ENCODE peak calls at places on chromosomes 11 and 22, in six cellular contexts. N is psoas muscle, X is mammary epithelial cell, E is mesenchymal stem cell, O is neuronal stem cell, T is tibial nerve. W is an unnamed sample. For H3K4me1, the result is how much of the 10 kb centered on the place peaks cover.

GRCh38 chr11:83599066-83599465 is 312.9 kb upstream of the CCDC90B start:
- DNase-seq in N (no peak), X (no peak), E (no peak), O (no peak), T (no peak), W (no peak)

GRCh38 chr22:31253949-31254348 is 38.3 kb downstream of the PIK3IP1 start:
- DNase-seq in N (peak), X (peak), E (no peak), O (no peak), T (no peak), W (no peak)

GRCh38 chr22:25346859-25347751 is 127.7 kb downstream of the CRYBB2 start:
- DNase-seq in N (no peak), X (no peak), E (no peak), O (no peak), T (no peak), W (no peak)

GRCh38 chr11:112265659-112266409 is 5.2 kb upstream of the PLET1 start:
- DNase-seq in N (no peak), X (peak), E (peak), O (no peak), T (no peak), W (no peak)

GRCh38 chr11:45560153-45560934 is 105.1 kb downstream of the CHST1 start:
- DNase-seq in N (peak), X (no peak), E (no peak), O (no peak), T (no peak), W (no peak)

GRCh38 chr11:29162490-29162889 is 854.3 kb downstream of the KCNA4 start:
- DNase-seq in N (no peak), X (no peak), E (no peak), O (no peak), T (no peak), W (no peak)

GRCh38 chr11:3942160-3942955 is 86.9 kb downstream of the STIM1 start:
- DNase-seq in N (no peak), X (no peak), E (no peak), O (no peak), T (no peak), W (no peak)

GRCh38 chr11:132576706-132577105 is 955.6 kb downstream of the OPCML start:
- DNase-seq in N (no peak), X (peak), E (peak), O (no peak), T (no peak), W (no peak)

GRCh38 chr22:47757741-47758140 is 995.3 kb downstream of the TBC1D22A start:
- DNase-seq in N (no peak), X (no peak), E (no peak), O (no peak), T (no peak), W (no peak)

GRCh38 chr11:36402568-36403181 is 106.6 kb downstream of the PRR5L start:
- DNase-seq in N (no peak), X (no peak), E (no peak), O (no peak), T (no peak), W (no peak)

GRCh38 chr22:26273011-26273675 is 103.9 kb downstream of the SEZ6L start:
- DNase-seq in N (no peak), X (no peak), E (no peak), O (no peak), T (no peak), W (no peak)

GRCh38 chr11:132999519-132999918 is 532.8 kb downstream of the OPCML start:
- DNase-seq in N (no peak), X (no peak), E (no peak), O (no peak), T (no peak), W (no peak)

GRCh38 chr22:27754247-27754887 is 47.2 kb downstream of the MN1 start:
- DNase-seq in N (no peak), X (peak), E (no peak), O (no peak), T (no peak), W (peak)

GRCh38 chr11:114152162-114152561 is 92.7 kb downstream of the ZBTB16 start:
- DNase-seq in N (no peak), X (no peak), E (no peak), O (no peak), T (no peak), W (no peak)

GRCh38 chr11:3231851-3232744 is at the start of gene MRGPRE:
- DNase-seq in N (no peak), X (peak), E (no peak), O (no peak), T (no peak), W (peak)

GRCh38 chr11:61543606-61544306 is 35.2 kb downstream of the LRRC10B start:
- DNase-seq in N (no peak), X (no peak), E (no peak), O (no peak), T (no peak), W (no peak)

GRCh38 chr11:87013852-87014251 is 23.9 kb upstream of the TMEM135 start:
- DNase-seq in N (no peak), X (no peak), E (no peak), O (no peak), T (no peak), W (no peak)

GRCh38 chr11:123304828-123305530 is 109.9 kb upstream of the CLMP start:
- DNase-seq in N (no peak), X (no peak), E (no peak), O (no peak), T (no peak), W (no peak)

GRCh38 chr11:83865636-83866461 is 579.7 kb upstream of the CCDC90B start:
- DNase-seq in N (no peak), X (peak), E (peak), O (no peak), T (no peak), W (no peak)

GRCh38 chr11:61769169-61769920 is 16.9 kb downstream of the MYRF start:
- DNase-seq in N (no peak), X (no peak), E (peak), O (no peak), T (no peak), W (no peak)

GRCh38 chr11:25981998-25982397 is 349.9 kb upstream of the ANO3 start:
- DNase-seq in N (no peak), X (peak), E (peak), O (peak), T (no peak), W (no peak)

GRCh38 chr11:48107188-48107704 is 109.4 kb upstream of the OR4B1 start:
- DNase-seq in N (no peak), X (peak), E (peak), O (no peak), T (no peak), W (peak)

GRCh38 chr11:110196241-110196754 is 100.1 kb downstream of the RDX start:
- DNase-seq in N (no peak), X (peak), E (peak), O (no peak), T (no peak), W (no peak)

GRCh38 chr11:114060402-114061052 is 1.0 kb downstream of the ZBTB16 start:
- DNase-seq in N (peak), X (peak), E (peak), O (peak), T (no peak), W (peak)

GRCh38 chr11:122137081-122137793 is 21.2 kb upstream of the BLID start:
- DNase-seq in N (no peak), X (peak), E (peak), O (no peak), T (no peak), W (no peak)

DNA sequence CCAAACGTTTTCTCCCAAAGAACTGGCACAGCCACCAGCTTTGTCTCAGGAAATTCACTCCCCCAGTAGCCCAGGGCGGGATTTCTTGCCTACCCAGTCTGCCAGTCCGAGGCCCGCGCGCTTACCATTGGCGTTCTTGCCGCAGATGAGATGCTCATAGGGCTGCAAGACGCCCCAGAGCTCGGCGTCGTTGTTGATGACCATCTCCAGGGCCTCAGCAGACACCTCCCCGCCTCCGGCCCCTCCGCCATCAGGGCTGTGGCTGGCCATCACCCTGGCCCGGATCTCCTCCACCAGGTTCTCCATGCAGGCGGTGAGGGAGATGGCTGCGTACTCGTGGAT is 1.3 kb downstream of the ABTB2 start:
- DNase-seq in N (peak), X (peak), E (no peak), O (no peak), T (no peak), W (peak)
- H3K4me1 ChIP-seq in N (under half), X (under half), E (under half), O (under half), T (under half), W (under half)

GRCh38 chr11:57321996-57322880 is 2.5 kb downstream of the TNKS1BP1 start:
- DNase-seq in N (peak), X (peak), E (peak), O (peak), T (peak), W (peak)
- H3K4me3 ChIP-seq in N (peak), X (peak), E (peak), O (no peak), T (peak), W (peak)

DNA sequence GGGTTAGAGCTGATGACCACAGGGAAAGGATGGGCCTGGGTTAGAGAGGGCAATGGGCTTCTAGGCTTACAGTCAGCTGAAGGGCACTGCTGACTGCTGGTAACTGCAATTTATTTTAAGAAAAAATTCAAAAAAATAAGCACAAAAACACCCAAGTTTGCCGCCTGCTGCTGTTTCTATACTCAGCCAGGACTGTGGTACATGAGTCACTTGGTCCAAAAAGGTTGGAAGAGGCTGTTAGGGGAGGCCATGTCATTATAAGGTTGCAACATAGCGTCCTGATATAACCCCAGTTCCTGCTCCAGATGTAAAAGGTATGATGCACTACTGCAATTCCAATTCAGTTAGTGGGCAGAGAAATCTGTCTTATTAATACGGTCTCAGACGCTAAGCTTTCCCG is 98.9 kb downstream of the ETS1 start:
- DNase-seq in N (no peak), X (peak), E (peak), O (no peak), T (no peak), W (no peak)
- H3K27ac ChIP-seq in N (peak), X (no peak), E (no peak), O (no peak), T (no peak), W (no peak)

GRCh38 chr11:706957-707816 is 1.2 kb downstream of the EPS8L2 start:
- DNase-seq in N (peak), X (peak), E (peak), O (no peak), T (no peak), W (peak)
- H3K4me1 ChIP-seq in N (under half), X (half or more), E (half or more), O (under half), T (half or more), W (under half)

DNA sequence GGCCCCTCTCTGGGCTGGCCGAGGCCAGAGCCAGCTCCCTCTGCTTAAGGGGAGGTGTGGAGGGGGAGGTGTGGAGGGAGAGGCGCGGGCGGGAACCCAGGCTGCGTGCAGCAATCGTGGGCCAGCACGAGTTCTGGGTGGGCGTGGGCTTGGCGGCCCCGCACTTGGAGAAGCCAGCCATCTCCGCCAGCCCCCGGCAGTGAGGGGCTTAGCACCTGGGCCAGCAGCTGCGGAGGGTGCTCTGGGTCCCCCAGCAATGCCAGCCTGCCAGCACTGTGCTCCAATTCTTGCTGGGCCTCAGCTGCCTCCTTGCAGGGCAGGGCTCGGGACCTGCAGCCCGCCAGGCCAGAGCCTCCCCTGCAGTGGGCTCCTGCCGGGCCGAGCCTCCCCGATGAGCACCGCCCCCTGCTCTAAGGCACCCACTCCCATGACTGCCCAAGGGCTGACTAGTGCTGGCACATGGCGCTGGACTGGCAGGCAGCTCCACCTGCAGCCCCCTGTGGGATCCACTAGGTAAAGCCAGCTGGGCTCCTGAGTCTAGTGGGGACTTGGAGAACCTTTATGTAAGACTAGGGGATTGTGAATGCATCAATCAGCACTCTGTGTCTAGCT is 96.7 kb upstream of the OR9G4 start:
- DNase-seq in N (no peak), X (no peak), E (no peak), O (no peak), T (no peak), W (peak)
- H3K4me3 ChIP-seq in N (no peak), X (no peak), E (no peak), O (no peak), T (no peak), W (no peak)

W was measured in right cardiac atrium.